ENCODE peak calls at places on chromosomes 16 and 17, in nine cellular contexts. F is fibroblast of lung; U is AG04450; P is breast epithelium; D is heart right ventricle; Y is upper lobe of right lung; Z is CD8-positive, alpha-beta T cell; M is body of pancreas; G is tibial artery. J is an unnamed sample.

GRCh38 chr17:2055494-2056220 is 754 bp downstream of the HIC1 start:
- DNase-seq in P (no peak), U (no peak), D (peak), G (no peak), M (no peak), Y (no peak), F (no peak), Z (peak), J (no peak)

GRCh38 chr17:56833023-56833811 is 503 bp downstream of the C17orf67 start:
- DNase-seq in Y (peak), M (peak), G (peak), U (peak), P (no peak), F (peak), D (peak), Z (peak), J (peak)

GRCh38 chr16:16120382-16121184 is 102.7 kb downstream of the ABCC6 start:
- DNase-seq in D (peak), P (no peak), M (peak), Y (peak), G (no peak), Z (no peak), U (no peak), F (no peak), J (peak)

GRCh38 chr17:40760105-40761016 is 5.2 kb upstream of the KRT25 start:
- DNase-seq in M (no peak), Z (no peak), P (no peak), U (no peak), D (no peak), F (no peak), G (no peak), Y (no peak), J (no peak)

GRCh38 chr16:23333962-23334361 is 31.9 kb downstream of the SCNN1B start:
- DNase-seq in D (no peak), Z (no peak), P (no peak), M (no peak), U (no peak), Y (no peak), G (no peak), F (no peak), J (no peak)

GRCh38 chr17:4087911-4088693 is 54.7 kb downstream of the ZZEF1 start:
- DNase-seq in Y (no peak), D (no peak), G (no peak), U (no peak), Z (no peak), M (no peak), P (no peak), F (peak), J (peak)

GRCh38 chr16:80948886-80949502 is 57.7 kb downstream of the CMC2 start:
- DNase-seq in D (peak), G (peak), U (no peak), F (no peak), P (no peak), Y (peak), M (peak), Z (peak), J (peak)

GRCh38 chr17:19248923-19249574 is 11.9 kb downstream of the EPN2 start:
- DNase-seq in D (peak), Y (peak), M (peak), P (no peak), U (peak), F (peak), Z (no peak), G (peak), J (no peak)

GRCh38 chr16:4142268-4142667 is 26.0 kb upstream of the ADCY9 start:
- DNase-seq in P (no peak), G (no peak), D (no peak), Y (no peak), F (no peak), Z (peak), M (no peak), U (no peak), J (no peak)

GRCh38 chr17:14515015-14515414 is 214.1 kb downstream of the HS3ST3B1 start:
- DNase-seq in Y (no peak), U (no peak), F (no peak), P (no peak), G (no peak), D (no peak), Z (no peak), M (no peak), J (peak)

GRCh38 chr16:1174477-1175357 is 21.8 kb downstream of the CACNA1H start:
- DNase-seq in U (no peak), G (no peak), Z (no peak), M (peak), Y (no peak), P (no peak), D (no peak), F (peak), J (no peak)

GRCh38 chr16:70652322-70652721 is 6.0 kb downstream of the IL34 start:
- DNase-seq in G (no peak), M (no peak), Y (no peak), F (peak), D (no peak), P (no peak), U (no peak), Z (no peak), J (no peak)

GRCh38 chr17:33137411-33137810 is 145.8 kb downstream of the SPACA3 start:
- DNase-seq in U (no peak), D (no peak), G (no peak), F (peak), P (no peak), M (no peak), Z (no peak), Y (no peak), J (no peak)

GRCh38 chr16:30010817-30011504 is at the start of gene DOC2A:
- DNase-seq in P (no peak), D (no peak), Z (peak), G (no peak), Y (no peak), U (no peak), M (no peak), F (no peak), J (peak)

GRCh38 chr17:51224615-51225262 is 35.1 kb downstream of the MBTD1 start:
- DNase-seq in U (no peak), G (no peak), Z (no peak), M (no peak), Y (no peak), P (no peak), D (no peak), F (no peak), J (no peak)

GRCh38 chr17:8072727-8073461 is 14.6 kb downstream of the ALOX12B start:
- DNase-seq in Y (no peak), M (peak), U (no peak), F (no peak), P (no peak), G (no peak), D (no peak), Z (peak), J (no peak)

GRCh38 chr17:65430209-65430833 is 131.1 kb downstream of the AXIN2 start:
- DNase-seq in F (no peak), U (no peak), P (peak), M (no peak), Y (no peak), Z (no peak), D (peak), G (no peak), J (no peak)

GRCh38 chr17:63399316-63399715 is 46.8 kb downstream of the CYB561 start:
- DNase-seq in P (no peak), Z (no peak), Y (no peak), U (no peak), G (no peak), D (no peak), M (no peak), F (peak), J (peak)

GRCh38 chr17:78979780-78980623 is at the start of gene LGALS3BP:
- DNase-seq in Z (peak), D (peak), P (peak), U (peak), M (peak), G (no peak), F (peak), Y (peak), J (peak)

GRCh38 chr17:42411905-42412679 is 11.0 kb downstream of the CAVIN1 start:
- DNase-seq in M (no peak), P (no peak), Z (no peak), D (no peak), U (no peak), Y (no peak), F (no peak), G (no peak), J (no peak)

GRCh38 chr17:40696651-40697072 is 6.9 kb downstream of the KRT24 start:
- DNase-seq in Z (no peak), P (no peak), G (no peak), D (no peak), F (no peak), M (no peak), U (no peak), Y (no peak), J (no peak)

GRCh38 chr16:73058616-73059409 is 10.9 kb upstream of the ZFHX3 start:
- DNase-seq in G (peak), Z (no peak), U (no peak), D (peak), P (no peak), M (peak), Y (peak), F (peak), J (peak)

GRCh38 chr16:73056911-73057310 is 9.0 kb upstream of the ZFHX3 start:
- DNase-seq in M (no peak), Z (no peak), P (no peak), G (no peak), F (no peak), U (no peak), Y (no peak), D (no peak), J (no peak)

GRCh38 chr16:73059779-73060178 is 11.9 kb upstream of the ZFHX3 start:
- DNase-seq in G (no peak), P (no peak), Y (no peak), Z (no peak), M (no peak), F (no peak), U (no peak), D (no peak), J (no peak)

GRCh38 chr16:73057369-73058210 is 9.7 kb upstream of the ZFHX3 start:
- DNase-seq in M (peak), Z (no peak), F (peak), Y (peak), D (peak), U (no peak), P (no peak), G (no peak), J (peak)

GRCh38 chr16:73058221-73058615 is 10.3 kb upstream of the ZFHX3 start:
- DNase-seq in P (no peak), F (peak), D (peak), Z (no peak), G (peak), Y (peak), M (peak), U (no peak), J (peak)
- H3K27ac ChIP-seq in P (peak), F (peak), D (peak), Z (no peak), G (peak), Y (peak), M (peak), U (no peak), J (peak)

GRCh38 chr16:55971447-55971846 is 96.3 kb upstream of the CES5A start:
- DNase-seq in M (no peak), D (no peak), F (no peak), Z (no peak), G (no peak), U (no peak), Y (no peak), P (no peak), J (no peak)
- H3K27ac ChIP-seq in M (no peak), D (no peak), F (no peak), Z (no peak), G (no peak), U (no peak), Y (no peak), P (no peak), J (no peak)

GRCh38 chr16:11992008-11992584 is 15.6 kb downstream of the SNX29 start:
- DNase-seq in D (no peak), G (no peak), Z (no peak), P (no peak), F (no peak), M (no peak), U (no peak), Y (no peak), J (peak)
- H3K27ac ChIP-seq in D (no peak), G (no peak), Z (no peak), P (no peak), F (no peak), M (no peak), U (no peak), Y (no peak), J (no peak)

GRCh38 chr17:18038861-18039534 is at the start of the genes ATPAF2 and GID4:
- DNase-seq in D (peak), F (peak), Y (peak), P (peak), Z (peak), G (peak), U (peak), M (peak), J (peak)
- H3K27ac ChIP-seq in D (peak), F (peak), Y (peak), P (peak), Z (peak), G (peak), U (no peak), M (peak), J (peak)